ENCODE peak calls at places on chromosomes 11 and 22, in ten cellular contexts. One of them, this sample, is unnamed.

GRCh38 chr11:13223112-13223511 is 54.5 kb upstream of the BMAL1 start:
- DNase-seq in upper lobe of right lung: no peak
- DNase-seq in fibroblast of villous mesenchyme: no peak
- DNase-seq in HCT116: no peak
- DNase-seq in endothelial cell of umbilical vein: no peak
- DNase-seq in astrocyte of the spinal cord: no peak
- DNase-seq in left ventricle myocardium inferior: no peak
- DNase-seq in kidney epithelial cell: no peak
- DNase-seq in AG04450: no peak
- DNase-seq in LNCaP clone FGC: no peak
- DNase-seq in this sample: peak; percentile 25

GRCh38 chr11:46987183-46987582 is 50.6 kb downstream of the CSTPP1 start:
- DNase-seq in LNCaP clone FGC: no peak
- DNase-seq in kidney epithelial cell: no peak
- DNase-seq in upper lobe of right lung: no peak
- DNase-seq in endothelial cell of umbilical vein: no peak
- DNase-seq in astrocyte of the spinal cord: no peak
- DNase-seq in fibroblast of villous mesenchyme: no peak
- DNase-seq in AG04450: no peak
- DNase-seq in HCT116: no peak
- DNase-seq in left ventricle myocardium inferior: no peak
- DNase-seq in this sample: peak; percentile 95

GRCh38 chr22:45341503-45341902 is 31.8 kb downstream of the FAM118A start:
- DNase-seq in LNCaP clone FGC: no peak
- DNase-seq in endothelial cell of umbilical vein: no peak
- DNase-seq in astrocyte of the spinal cord: no peak
- DNase-seq in left ventricle myocardium inferior: no peak
- DNase-seq in HCT116: no peak
- DNase-seq in fibroblast of villous mesenchyme: no peak
- DNase-seq in upper lobe of right lung: no peak
- DNase-seq in kidney epithelial cell: no peak
- DNase-seq in AG04450: no peak
- DNase-seq in this sample: no peak

GRCh38 chr11:16226245-16226644 is 130.1 kb downstream of the SOX6 start:
- DNase-seq in left ventricle myocardium inferior: peak; percentile 52
- DNase-seq in kidney epithelial cell: peak; percentile 19
- DNase-seq in fibroblast of villous mesenchyme: peak; percentile 34
- DNase-seq in endothelial cell of umbilical vein: peak; percentile 64
- DNase-seq in upper lobe of right lung: peak; percentile 56
- DNase-seq in HCT116: no peak
- DNase-seq in AG04450: no peak
- DNase-seq in LNCaP clone FGC: peak; percentile 96
- DNase-seq in astrocyte of the spinal cord: peak; percentile 22
- DNase-seq in this sample: peak; percentile 84

GRCh38 chr11:44945639-44946038 is 5.0 kb downstream of the TP53I11 start:
- DNase-seq in kidney epithelial cell: no peak
- DNase-seq in HCT116: no peak
- DNase-seq in AG04450: no peak
- DNase-seq in upper lobe of right lung: no peak
- DNase-seq in endothelial cell of umbilical vein: peak; percentile 23
- DNase-seq in LNCaP clone FGC: no peak
- DNase-seq in astrocyte of the spinal cord: no peak
- DNase-seq in left ventricle myocardium inferior: peak; percentile 80
- DNase-seq in fibroblast of villous mesenchyme: no peak
- DNase-seq in this sample: no peak

GRCh38 chr11:85947431-85948272 is 92.5 kb downstream of the CCDC83 start:
- DNase-seq in LNCaP clone FGC: no peak
- DNase-seq in HCT116: no peak
- DNase-seq in AG04450: peak; percentile 63
- DNase-seq in upper lobe of right lung: no peak
- DNase-seq in kidney epithelial cell: peak; percentile 63
- DNase-seq in left ventricle myocardium inferior: no peak
- DNase-seq in astrocyte of the spinal cord: peak; percentile 83
- DNase-seq in endothelial cell of umbilical vein: peak; percentile 97
- DNase-seq in fibroblast of villous mesenchyme: peak; percentile 93
- DNase-seq in this sample: peak; percentile 76

GRCh38 chr22:33923660-33924246 is 3.5 kb upstream of the LARGE1 start:
- DNase-seq in astrocyte of the spinal cord: peak; percentile 61
- DNase-seq in HCT116: peak; percentile 27
- DNase-seq in left ventricle myocardium inferior: no peak
- DNase-seq in AG04450: peak; percentile 23
- DNase-seq in endothelial cell of umbilical vein: peak; percentile 28
- DNase-seq in upper lobe of right lung: no peak
- DNase-seq in LNCaP clone FGC: peak; percentile 37
- DNase-seq in fibroblast of villous mesenchyme: peak; percentile 66
- DNase-seq in kidney epithelial cell: no peak
- DNase-seq in this sample: peak; percentile 55

GRCh38 chr11:119284344-119285157 is 32.4 kb downstream of the MCAM start:
- DNase-seq in left ventricle myocardium inferior: no peak
- DNase-seq in LNCaP clone FGC: peak; percentile 10
- DNase-seq in endothelial cell of umbilical vein: peak; percentile 39
- DNase-seq in kidney epithelial cell: no peak
- DNase-seq in AG04450: no peak
- DNase-seq in HCT116: peak; percentile 32
- DNase-seq in astrocyte of the spinal cord: peak; percentile 55
- DNase-seq in fibroblast of villous mesenchyme: peak; percentile 54
- DNase-seq in upper lobe of right lung: no peak
- DNase-seq in this sample: peak; percentile 63

GRCh38 chr22:50526849-50527801 is 1.7 kb upstream of the SCO2 start:
- DNase-seq in HCT116: no peak
- DNase-seq in LNCaP clone FGC: peak; percentile 76
- DNase-seq in AG04450: no peak
- DNase-seq in fibroblast of villous mesenchyme: peak; percentile 63
- DNase-seq in endothelial cell of umbilical vein: no peak
- DNase-seq in kidney epithelial cell: no peak
- DNase-seq in astrocyte of the spinal cord: no peak
- DNase-seq in upper lobe of right lung: peak; percentile 86
- DNase-seq in left ventricle myocardium inferior: peak; percentile 65
- DNase-seq in this sample: peak; percentile 55

GRCh38 chr11:24872912-24873311 is 376.1 kb downstream of the LUZP2 start:
- DNase-seq in astrocyte of the spinal cord: no peak
- DNase-seq in left ventricle myocardium inferior: no peak
- DNase-seq in AG04450: no peak
- DNase-seq in endothelial cell of umbilical vein: no peak
- DNase-seq in HCT116: no peak
- DNase-seq in LNCaP clone FGC: no peak
- DNase-seq in kidney epithelial cell: no peak
- DNase-seq in upper lobe of right lung: no peak
- DNase-seq in fibroblast of villous mesenchyme: no peak
- DNase-seq in this sample: no peak

GRCh38 chr11:80163011-80163410 is 722.2 kb upstream of the TENM4 start:
- DNase-seq in LNCaP clone FGC: no peak
- DNase-seq in upper lobe of right lung: no peak
- DNase-seq in left ventricle myocardium inferior: no peak
- DNase-seq in astrocyte of the spinal cord: peak; percentile 69
- DNase-seq in AG04450: no peak
- DNase-seq in HCT116: no peak
- DNase-seq in kidney epithelial cell: no peak
- DNase-seq in fibroblast of villous mesenchyme: peak; percentile 31
- DNase-seq in endothelial cell of umbilical vein: no peak
- DNase-seq in this sample: peak; percentile 68

GRCh38 chr11:68457214-68457897 is 3.2 kb upstream of the PPP6R3 start:
- DNase-seq in left ventricle myocardium inferior: no peak
- DNase-seq in HCT116: no peak
- DNase-seq in astrocyte of the spinal cord: no peak
- DNase-seq in kidney epithelial cell: no peak
- DNase-seq in LNCaP clone FGC: no peak
- DNase-seq in upper lobe of right lung: peak; percentile 13
- DNase-seq in endothelial cell of umbilical vein: no peak
- DNase-seq in fibroblast of villous mesenchyme: no peak
- DNase-seq in AG04450: no peak
- DNase-seq in this sample: no peak
- TF ChIP-seq CTCF in left ventricle myocardium inferior: no peak
- TF ChIP-seq CTCF in HCT116: no peak
- TF ChIP-seq CTCF in astrocyte of the spinal cord: no peak
- TF ChIP-seq CTCF in kidney epithelial cell: no peak
- TF ChIP-seq CTCF in LNCaP clone FGC: no peak
- TF ChIP-seq CTCF in upper lobe of right lung: no peak
- TF ChIP-seq CTCF in endothelial cell of umbilical vein: no peak
- TF ChIP-seq CTCF in fibroblast of villous mesenchyme: no peak
- TF ChIP-seq CTCF in AG04450: no peak
- TF ChIP-seq CTCF in this sample: no peak

GRCh38 chr11:69014084-69014935 is 1.3 kb upstream of the MRGPRF start:
- DNase-seq in endothelial cell of umbilical vein: no peak
- DNase-seq in AG04450: peak; percentile 76
- DNase-seq in HCT116: no peak
- DNase-seq in fibroblast of villous mesenchyme: peak; percentile 95
- DNase-seq in kidney epithelial cell: no peak
- DNase-seq in upper lobe of right lung: no peak
- DNase-seq in left ventricle myocardium inferior: peak; percentile 76
- DNase-seq in astrocyte of the spinal cord: peak; percentile 36
- DNase-seq in LNCaP clone FGC: no peak
- DNase-seq in this sample: no peak

GRCh38 chr11:69014936-69015549 is 2.0 kb upstream of the MRGPRF start:
- DNase-seq in kidney epithelial cell: no peak
- DNase-seq in upper lobe of right lung: no peak
- DNase-seq in fibroblast of villous mesenchyme: no peak
- DNase-seq in HCT116: no peak
- DNase-seq in astrocyte of the spinal cord: no peak
- DNase-seq in left ventricle myocardium inferior: no peak
- DNase-seq in endothelial cell of umbilical vein: no peak
- DNase-seq in AG04450: no peak
- DNase-seq in LNCaP clone FGC: no peak
- DNase-seq in this sample: no peak

GRCh38 chr11:69011624-69012091 is 1.4 kb downstream of the MRGPRF start:
- DNase-seq in left ventricle myocardium inferior: no peak
- DNase-seq in AG04450: no peak
- DNase-seq in endothelial cell of umbilical vein: no peak
- DNase-seq in LNCaP clone FGC: no peak
- DNase-seq in HCT116: no peak
- DNase-seq in fibroblast of villous mesenchyme: no peak
- DNase-seq in kidney epithelial cell: no peak
- DNase-seq in upper lobe of right lung: no peak
- DNase-seq in astrocyte of the spinal cord: no peak
- DNase-seq in this sample: no peak

GRCh38 chr11:69012092-69013008 is 696 bp downstream of the MRGPRF start:
- DNase-seq in left ventricle myocardium inferior: no peak
- DNase-seq in LNCaP clone FGC: no peak
- DNase-seq in upper lobe of right lung: no peak
- DNase-seq in fibroblast of villous mesenchyme: peak; percentile 75
- DNase-seq in endothelial cell of umbilical vein: no peak
- DNase-seq in astrocyte of the spinal cord: no peak
- DNase-seq in kidney epithelial cell: no peak
- DNase-seq in AG04450: no peak
- DNase-seq in HCT116: no peak
- DNase-seq in this sample: no peak

GRCh38 chr11:69013009-69013951 is at the start of gene MRGPRF:
- DNase-seq in endothelial cell of umbilical vein: no peak
- DNase-seq in HCT116: no peak
- DNase-seq in left ventricle myocardium inferior: peak; percentile 92
- DNase-seq in astrocyte of the spinal cord: peak; percentile 82
- DNase-seq in kidney epithelial cell: no peak
- DNase-seq in AG04450: peak; percentile 84
- DNase-seq in upper lobe of right lung: peak; percentile 79
- DNase-seq in fibroblast of villous mesenchyme: peak; percentile 92
- DNase-seq in LNCaP clone FGC: no peak
- DNase-seq in this sample: no peak
- H3K4me3 ChIP-seq in endothelial cell of umbilical vein: no peak within 1 kb of the TSS
- H3K4me3 ChIP-seq in HCT116: no peak within 1 kb of the TSS
- H3K4me3 ChIP-seq in left ventricle myocardium inferior: peak within 1 kb of the TSS; percentile 66
- H3K4me3 ChIP-seq in astrocyte of the spinal cord: peak within 1 kb of the TSS; percentile 42
- H3K4me3 ChIP-seq in kidney epithelial cell: no peak within 1 kb of the TSS
- H3K4me3 ChIP-seq in AG04450: peak within 1 kb of the TSS; percentile 76
- H3K4me3 ChIP-seq in upper lobe of right lung: peak within 1 kb of the TSS; percentile 54
- H3K4me3 ChIP-seq in fibroblast of villous mesenchyme: peak within 1 kb of the TSS; percentile 64
- H3K4me3 ChIP-seq in LNCaP clone FGC: no peak within 1 kb of the TSS
- H3K4me3 ChIP-seq in this sample: no peak within 1 kb of the TSS

GRCh38 chr22:41301085-41302015 is at the start of gene ZC3H7B:
- DNase-seq in left ventricle myocardium inferior: peak; percentile 82
- DNase-seq in kidney epithelial cell: no peak
- DNase-seq in LNCaP clone FGC: peak; percentile 46
- DNase-seq in HCT116: no peak
- DNase-seq in upper lobe of right lung: peak; percentile 91
- DNase-seq in fibroblast of villous mesenchyme: peak; percentile 83
- DNase-seq in AG04450: peak; percentile 27
- DNase-seq in endothelial cell of umbilical vein: peak; percentile 80
- DNase-seq in astrocyte of the spinal cord: peak; percentile 83
- DNase-seq in this sample: peak; percentile 83
- TF ChIP-seq CTCF in left ventricle myocardium inferior: peak; percentile 77
- TF ChIP-seq CTCF in kidney epithelial cell: peak; percentile 57
- TF ChIP-seq CTCF in LNCaP clone FGC: peak; percentile 53
- TF ChIP-seq CTCF in HCT116: peak; percentile 52
- TF ChIP-seq CTCF in upper lobe of right lung: peak; percentile 66
- TF ChIP-seq CTCF in fibroblast of villous mesenchyme: peak; percentile 60
- TF ChIP-seq CTCF in AG04450: peak; percentile 66
- TF ChIP-seq CTCF in endothelial cell of umbilical vein: peak; percentile 72
- TF ChIP-seq CTCF in astrocyte of the spinal cord: peak; percentile 62
- TF ChIP-seq CTCF in this sample: peak; percentile 54

GRCh38 chr22:22166941-22167713 is 77.5 kb upstream of the VPREB1 start:
- DNase-seq in upper lobe of right lung: no peak
- DNase-seq in kidney epithelial cell: no peak
- DNase-seq in astrocyte of the spinal cord: no peak
- DNase-seq in endothelial cell of umbilical vein: no peak
- DNase-seq in HCT116: no peak
- DNase-seq in AG04450: no peak
- DNase-seq in LNCaP clone FGC: no peak
- DNase-seq in fibroblast of villous mesenchyme: no peak
- DNase-seq in left ventricle myocardium inferior: no peak
- DNase-seq in this sample: no peak

GRCh38 chr22:22165936-22166710 is 78.5 kb upstream of the VPREB1 start:
- DNase-seq in left ventricle myocardium inferior: no peak
- DNase-seq in upper lobe of right lung: no peak
- DNase-seq in HCT116: no peak
- DNase-seq in astrocyte of the spinal cord: no peak
- DNase-seq in fibroblast of villous mesenchyme: no peak
- DNase-seq in kidney epithelial cell: no peak
- DNase-seq in AG04450: no peak
- DNase-seq in LNCaP clone FGC: no peak
- DNase-seq in endothelial cell of umbilical vein: no peak
- DNase-seq in this sample: no peak

GRCh38 chr22:22168941-22169867 is 75.4 kb upstream of the VPREB1 start:
- DNase-seq in endothelial cell of umbilical vein: no peak
- DNase-seq in LNCaP clone FGC: no peak
- DNase-seq in fibroblast of villous mesenchyme: no peak
- DNase-seq in HCT116: no peak
- DNase-seq in astrocyte of the spinal cord: no peak
- DNase-seq in AG04450: no peak
- DNase-seq in kidney epithelial cell: no peak
- DNase-seq in upper lobe of right lung: no peak
- DNase-seq in left ventricle myocardium inferior: no peak
- DNase-seq in this sample: no peak

GRCh38 chr22:22168190-22168940 is 76.2 kb upstream of the VPREB1 start:
- DNase-seq in HCT116: peak; percentile 88
- DNase-seq in AG04450: peak; percentile 50
- DNase-seq in left ventricle myocardium inferior: no peak
- DNase-seq in fibroblast of villous mesenchyme: peak; percentile 39
- DNase-seq in upper lobe of right lung: no peak
- DNase-seq in astrocyte of the spinal cord: peak; percentile 44
- DNase-seq in endothelial cell of umbilical vein: no peak
- DNase-seq in kidney epithelial cell: peak; percentile 12
- DNase-seq in LNCaP clone FGC: peak; percentile 68
- DNase-seq in this sample: peak; percentile 53

GRCh38 chr22:22167791-22168189 is 76.8 kb upstream of the VPREB1 start:
- DNase-seq in fibroblast of villous mesenchyme: no peak
- DNase-seq in left ventricle myocardium inferior: no peak
- DNase-seq in astrocyte of the spinal cord: no peak
- DNase-seq in upper lobe of right lung: no peak
- DNase-seq in endothelial cell of umbilical vein: no peak
- DNase-seq in kidney epithelial cell: no peak
- DNase-seq in LNCaP clone FGC: no peak
- DNase-seq in AG04450: no peak
- DNase-seq in HCT116: no peak
- DNase-seq in this sample: no peak
- H3K4me3 ChIP-seq in fibroblast of villous mesenchyme: no peak overlapping the region
- H3K4me3 ChIP-seq in left ventricle myocardium inferior: no peak overlapping the region
- H3K4me3 ChIP-seq in astrocyte of the spinal cord: no peak overlapping the region
- H3K4me3 ChIP-seq in upper lobe of right lung: no peak overlapping the region
- H3K4me3 ChIP-seq in endothelial cell of umbilical vein: no peak overlapping the region
- H3K4me3 ChIP-seq in kidney epithelial cell: no peak overlapping the region
- H3K4me3 ChIP-seq in LNCaP clone FGC: no peak overlapping the region
- H3K4me3 ChIP-seq in AG04450: no peak overlapping the region
- H3K4me3 ChIP-seq in HCT116: no peak overlapping the region
- H3K4me3 ChIP-seq in this sample: no peak overlapping the region